ENCODE peak calls at places on chromosome 16, in six cellular contexts. One of them, this sample, is unnamed.

GRCh38 chr16:68479271-68479670 is 31.0 kb upstream of the SMPD3 start:
- DNase-seq in AG04450: no peak
- DNase-seq in GM12865: no peak
- DNase-seq in PC-3: no peak
- DNase-seq in IMR-90: no peak
- DNase-seq in kidney: no peak
- DNase-seq in this sample: no peak

GRCh38 chr16:30087181-30087898 is 4.4 kb downstream of the TBX6 start:
- DNase-seq in IMR-90: no peak
- DNase-seq in GM12865: no peak
- DNase-seq in AG04450: no peak
- DNase-seq in kidney: no peak
- DNase-seq in PC-3: no peak
- DNase-seq in this sample: no peak

GRCh38 chr16:9309844-9310243 is 218.4 kb downstream of the HAPSTR1 start:
- DNase-seq in AG04450: no peak
- DNase-seq in IMR-90: no peak
- DNase-seq in GM12865: no peak
- DNase-seq in PC-3: no peak
- DNase-seq in kidney: no peak
- DNase-seq in this sample: no peak

GRCh38 chr16:27820646-27821345 is 242.7 kb downstream of the GSG1L start:
- DNase-seq in PC-3: no peak
- DNase-seq in AG04450: no peak
- DNase-seq in kidney: no peak
- DNase-seq in GM12865: no peak
- DNase-seq in IMR-90: no peak
- DNase-seq in this sample: no peak

GRCh38 chr16:11423315-11424117 is 78.3 kb downstream of the RMI2 start:
- DNase-seq in IMR-90: no peak
- DNase-seq in AG04450: no peak
- DNase-seq in GM12865: peak
- DNase-seq in kidney: no peak
- DNase-seq in PC-3: no peak
- DNase-seq in this sample: peak

GRCh38 chr16:81551141-81551808 is 106.7 kb downstream of the CMIP start:
- DNase-seq in AG04450: no peak
- DNase-seq in GM12865: peak
- DNase-seq in kidney: no peak
- DNase-seq in IMR-90: peak
- DNase-seq in PC-3: peak
- DNase-seq in this sample: no peak

GRCh38 chr16:83945587-83945986 is 7.5 kb upstream of the OSGIN1 start:
- DNase-seq in IMR-90: no peak
- DNase-seq in kidney: no peak
- DNase-seq in GM12865: no peak
- DNase-seq in AG04450: no peak
- DNase-seq in PC-3: no peak
- DNase-seq in this sample: no peak

GRCh38 chr16:85557976-85558589 is 55.0 kb upstream of the GSE1 start:
- DNase-seq in AG04450: no peak
- DNase-seq in kidney: no peak
- DNase-seq in PC-3: peak
- DNase-seq in GM12865: peak
- DNase-seq in IMR-90: no peak
- DNase-seq in this sample: peak

GRCh38 chr16:2912330-2913199 is 834 bp downstream of the FLYWCH1 start:
- DNase-seq in PC-3: peak
- DNase-seq in GM12865: peak
- DNase-seq in IMR-90: peak
- DNase-seq in AG04450: peak
- DNase-seq in kidney: no peak
- DNase-seq in this sample: peak

GRCh38 chr16:30623558-30624283 is 13.5 kb upstream of the ZNF689 start:
- DNase-seq in PC-3: no peak
- DNase-seq in kidney: no peak
- DNase-seq in GM12865: no peak
- DNase-seq in AG04450: no peak
- DNase-seq in IMR-90: no peak
- DNase-seq in this sample: no peak

GRCh38 chr16:70729292-70729691 is 43.4 kb upstream of the MTSS2 start:
- DNase-seq in AG04450: no peak
- DNase-seq in PC-3: no peak
- DNase-seq in IMR-90: no peak
- DNase-seq in GM12865: no peak
- DNase-seq in kidney: no peak
- DNase-seq in this sample: no peak

GRCh38 chr16:23014592-23014991 is 134.7 kb downstream of the USP31 start:
- DNase-seq in IMR-90: peak
- DNase-seq in GM12865: no peak
- DNase-seq in kidney: no peak
- DNase-seq in PC-3: no peak
- DNase-seq in AG04450: no peak
- DNase-seq in this sample: peak

GRCh38 chr16:81823111-81823510 is 44.0 kb downstream of the PLCG2 start:
- DNase-seq in kidney: no peak
- DNase-seq in AG04450: no peak
- DNase-seq in GM12865: peak
- DNase-seq in PC-3: no peak
- DNase-seq in IMR-90: no peak
- DNase-seq in this sample: peak

GRCh38 chr16:3246876-3247275 is 9.6 kb downstream of the MEFV start:
- DNase-seq in PC-3: no peak
- DNase-seq in AG04450: no peak
- DNase-seq in GM12865: no peak
- DNase-seq in IMR-90: no peak
- DNase-seq in kidney: peak
- DNase-seq in this sample: no peak

GRCh38 chr16:10835281-10835931 is 16.8 kb upstream of the TVP23A start:
- DNase-seq in PC-3: no peak
- DNase-seq in IMR-90: no peak
- DNase-seq in AG04450: no peak
- DNase-seq in kidney: no peak
- DNase-seq in GM12865: peak
- DNase-seq in this sample: no peak

GRCh38 chr16:53131363-53132071 is 76.7 kb downstream of the CHD9 start:
- DNase-seq in PC-3: peak
- DNase-seq in IMR-90: peak
- DNase-seq in GM12865: peak
- DNase-seq in kidney: peak
- DNase-seq in AG04450: no peak
- DNase-seq in this sample: peak

GRCh38 chr16:67173808-67174705 is 3.7 kb downstream of the NOL3 start:
- DNase-seq in IMR-90: peak
- DNase-seq in AG04450: peak
- DNase-seq in PC-3: peak
- DNase-seq in kidney: peak
- DNase-seq in GM12865: peak
- DNase-seq in this sample: peak

GRCh38 chr16:80614908-80615696 is 74.3 kb downstream of the DYNLRB2 start:
- DNase-seq in AG04450: peak
- DNase-seq in kidney: no peak
- DNase-seq in IMR-90: peak
- DNase-seq in GM12865: no peak
- DNase-seq in PC-3: peak
- DNase-seq in this sample: no peak

GRCh38 chr16:48321307-48322036 is 63.7 kb downstream of the SIAH1 start:
- DNase-seq in GM12865: no peak
- DNase-seq in PC-3: no peak
- DNase-seq in AG04450: no peak
- DNase-seq in IMR-90: peak
- DNase-seq in kidney: no peak
- DNase-seq in this sample: no peak

GRCh38 chr16:89105599-89106151 is 12.0 kb downstream of the ACSF3 start:
- DNase-seq in IMR-90: no peak
- DNase-seq in PC-3: no peak
- DNase-seq in AG04450: no peak
- DNase-seq in kidney: peak
- DNase-seq in GM12865: no peak
- DNase-seq in this sample: no peak

GRCh38 chr16:22316411-22316811 is 19.2 kb downstream of the POLR3E start:
- DNase-seq in kidney: no peak
- DNase-seq in PC-3: no peak
- DNase-seq in AG04450: no peak
- DNase-seq in GM12865: no peak
- DNase-seq in IMR-90: no peak
- DNase-seq in this sample: no peak

GRCh38 chr16:30535777-30536190 is 1.1 kb upstream of the ZNF747 start:
- DNase-seq in GM12865: peak
- DNase-seq in kidney: peak
- DNase-seq in PC-3: peak
- DNase-seq in IMR-90: peak
- DNase-seq in AG04450: no peak
- DNase-seq in this sample: peak

GRCh38 chr16:55534773-55535172 is 25.9 kb downstream of the LPCAT2 start:
- DNase-seq in kidney: no peak
- DNase-seq in GM12865: no peak
- DNase-seq in IMR-90: no peak
- DNase-seq in AG04450: no peak
- DNase-seq in PC-3: no peak
- DNase-seq in this sample: peak

GRCh38 chr16:83689385-83689831 is 118.4 kb upstream of the HSBP1 start:
- DNase-seq in AG04450: peak
- DNase-seq in IMR-90: peak
- DNase-seq in PC-3: no peak
- DNase-seq in kidney: no peak
- DNase-seq in GM12865: peak
- DNase-seq in this sample: no peak

GRCh38 chr16:57628008-57628781 is at the start of gene ADGRG1:
- DNase-seq in IMR-90: peak
- DNase-seq in kidney: peak
- DNase-seq in AG04450: peak
- DNase-seq in PC-3: peak
- DNase-seq in GM12865: no peak
- DNase-seq in this sample: no peak

GRCh38 chr16:75758215-75758614 is 31.9 kb upstream of the CPHXL start:
- DNase-seq in AG04450: no peak
- DNase-seq in PC-3: no peak
- DNase-seq in kidney: no peak
- DNase-seq in IMR-90: peak
- DNase-seq in GM12865: peak
- DNase-seq in this sample: no peak

GRCh38 chr16:30090607-30091332 is 954 bp downstream of the TBX6 start:
- DNase-seq in IMR-90: no peak
- DNase-seq in AG04450: no peak
- DNase-seq in GM12865: no peak
- DNase-seq in kidney: no peak
- DNase-seq in PC-3: no peak
- DNase-seq in this sample: no peak

GRCh38 chr16:22321340-22322001 is 24.3 kb downstream of the POLR3E start:
- DNase-seq in PC-3: peak
- DNase-seq in IMR-90: peak
- DNase-seq in kidney: no peak
- DNase-seq in AG04450: peak
- DNase-seq in GM12865: peak
- DNase-seq in this sample: peak

GRCh38 chr16:4323845-4324478 is 8.1 kb downstream of the GLIS2 start:
- DNase-seq in PC-3: no peak
- DNase-seq in IMR-90: peak
- DNase-seq in AG04450: no peak
- DNase-seq in kidney: peak
- DNase-seq in GM12865: no peak
- DNase-seq in this sample: no peak

This sample was measured in RPMI8226.